ENCODE peak calls at places on chromosomes 6 and 20, in four cellular contexts. R is A549, F is SK-N-SH, C is HepG2. W is an unnamed sample.

GRCh38 chr6:34484899-34485298 is 19.0 kb downstream of the PACSIN1 start:
- DNase-seq in R (no peak), F (no peak), C (no peak), W (peak)

GRCh38 chr20:382291-383115 is 1.9 kb downstream of the TRIB3 start:
- DNase-seq in R (no peak), F (no peak), C (no peak), W (no peak)

GRCh38 chr6:132133734-132134490 is 182.7 kb upstream of the CCN2 start:
- DNase-seq in R (no peak), F (no peak), C (no peak), W (no peak)

GRCh38 chr6:63307581-63308246 is 12.1 kb downstream of the LGSN start:
- DNase-seq in R (peak), F (peak), C (peak), W (peak)

GRCh38 chr20:62313021-62313420 is 10.2 kb downstream of the ADRM1 start:
- DNase-seq in R (no peak), F (no peak), C (no peak), W (no peak)

GRCh38 chr6:159451051-159451450 is 242.0 kb downstream of the SOD2 start:
- DNase-seq in R (no peak), F (no peak), C (no peak), W (no peak)

GRCh38 chr20:43721429-43722152 is 5.2 kb downstream of the GTSF1L start:
- DNase-seq in R (no peak), F (no peak), C (no peak), W (no peak)

GRCh38 chr6:148831064-148831463 is 84.2 kb downstream of the UST start:
- DNase-seq in R (no peak), F (no peak), C (no peak), W (no peak)

GRCh38 chr6:51959744-51960383 is 127.5 kb downstream of the PKHD1 start:
- DNase-seq in R (peak), F (peak), C (peak), W (peak)

GRCh38 chr6:23956988-23957387 is 169.0 kb upstream of the NRSN1 start:
- DNase-seq in R (no peak), F (no peak), C (no peak), W (no peak)

GRCh38 chr6:152503541-152503940 is 133.6 kb downstream of the SYNE1 start:
- DNase-seq in R (no peak), F (no peak), C (no peak), W (no peak)

GRCh38 chr20:59074456-59074855 is 31.9 kb upstream of the PRELID3B start:
- DNase-seq in R (no peak), F (no peak), C (no peak), W (no peak)

GRCh38 chr6:5624256-5624655 is 362.9 kb downstream of the FARS2 start:
- DNase-seq in R (no peak), F (no peak), C (no peak), W (no peak)

GRCh38 chr6:32195652-32195901 is 3.1 kb upstream of the GPSM3 start:
- DNase-seq in R (peak), F (peak), C (peak), W (peak)

GRCh38 chr6:32194388-32194787 is 1.9 kb upstream of the GPSM3 start:
- DNase-seq in R (no peak), F (no peak), C (no peak), W (no peak)

GRCh38 chr6:32195902-32196681 is 3.6 kb upstream of the GPSM3 start:
- DNase-seq in R (peak), F (peak), C (peak), W (peak)

GRCh38 chr6:32196682-32197616 is 4.5 kb upstream of the GPSM3 start:
- DNase-seq in R (peak), F (peak), C (no peak), W (no peak)

GRCh38 chr6:32194825-32195651 is 2.6 kb upstream of the GPSM3 start:
- DNase-seq in R (peak), F (peak), C (no peak), W (no peak)
- TF ChIP-seq PBX3 in R (no peak), F (no peak), C (no peak), W (no peak)

GRCh38 chr20:46810442-46811327 is 84.0 kb upstream of the EYA2 start:
- DNase-seq in R (no peak), F (no peak), C (no peak), W (no peak)
- TF ChIP-seq PBX3 in R (no peak), F (no peak), C (no peak), W (no peak)

DNA sequence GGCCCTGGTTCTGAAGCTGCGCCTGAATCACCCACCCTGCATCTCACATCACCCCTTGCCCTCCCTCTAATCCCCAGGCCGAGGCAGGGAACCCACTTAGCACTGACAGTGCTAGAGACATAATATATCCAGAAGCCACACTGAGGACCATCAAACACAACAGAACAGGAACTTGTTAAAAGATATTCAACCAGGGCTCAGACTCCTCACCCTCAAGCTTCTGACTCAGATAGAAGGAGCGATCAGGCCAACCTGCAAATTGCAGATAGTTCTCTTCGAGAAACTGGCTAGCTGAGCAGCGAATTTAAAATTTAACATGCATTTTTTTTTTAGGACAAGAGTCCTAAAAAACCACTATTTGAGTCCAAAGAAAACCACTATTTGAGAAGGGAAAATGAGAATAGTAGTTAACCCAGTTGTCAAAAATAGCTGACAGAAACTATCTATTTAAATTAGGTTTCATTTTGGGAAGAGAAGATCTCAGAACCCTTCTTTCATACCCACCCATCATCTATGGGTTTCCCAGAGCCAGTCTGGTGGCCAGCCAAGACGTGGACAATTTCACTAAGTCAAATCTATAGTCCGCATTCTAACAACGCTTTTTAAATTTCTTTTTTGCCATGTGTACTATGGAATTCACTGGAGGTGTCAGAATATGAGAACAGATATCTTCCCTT is 95.6 kb downstream of the OPRM1 start:
- DNase-seq in R (no peak), F (no peak), C (no peak), W (no peak)
- TF ChIP-seq PBX3 in R (no peak), F (no peak), C (no peak), W (no peak)

GRCh38 chr6:7269816-7270215 is 43.2 kb downstream of the SSR1 start:
- DNase-seq in R (no peak), F (no peak), C (no peak), W (no peak)

GRCh38 chr6:7267071-7267470 is 45.9 kb downstream of the SSR1 start:
- DNase-seq in R (no peak), F (no peak), C (no peak), W (no peak)

GRCh38 chr6:7268362-7269310 is 44.4 kb downstream of the SSR1 start:
- DNase-seq in R (no peak), F (no peak), C (no peak), W (no peak)

GRCh38 chr6:7264686-7265384 is 48.2 kb downstream of the SSR1 start:
- DNase-seq in R (no peak), F (no peak), C (peak), W (no peak)

DNA sequence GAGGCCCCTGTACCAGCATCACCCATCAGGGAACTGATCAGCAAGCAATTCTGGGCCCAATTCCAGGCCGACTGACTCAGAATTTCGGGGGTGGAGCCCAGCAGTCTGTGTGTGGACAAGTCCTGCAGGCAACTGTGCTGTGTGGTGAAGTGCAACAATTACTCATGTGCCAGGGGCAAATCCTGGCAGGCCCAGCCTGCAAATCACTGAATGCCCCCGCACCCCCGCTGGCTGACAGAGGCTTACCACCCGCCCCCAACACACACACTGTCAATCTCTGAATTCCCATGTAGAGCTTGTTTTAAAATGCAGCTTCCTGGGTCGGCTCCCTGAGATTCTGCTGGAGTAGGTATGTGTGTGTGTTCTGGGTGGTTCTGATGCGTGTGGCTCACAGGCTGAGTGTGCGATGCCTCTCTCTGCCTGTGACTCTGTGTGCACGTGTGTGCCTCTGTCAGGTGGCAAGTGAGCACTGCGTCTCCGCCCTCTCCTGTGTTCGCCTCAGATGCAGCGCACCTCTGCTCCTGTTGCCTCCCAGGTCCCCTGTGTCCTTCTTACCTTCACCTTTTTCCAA is 45.4 kb downstream of the SSR1 start:
- DNase-seq in R (peak), F (peak), C (peak), W (no peak)
- TF ChIP-seq PBX3 in R (no peak), F (peak), C (no peak), W (no peak)

GRCh38 chr20:24963672-24964517 is 14.8 kb downstream of the CST7 start:
- DNase-seq in R (no peak), F (no peak), C (no peak), W (no peak)
- TF ChIP-seq PBX3 in R (no peak), F (no peak), C (no peak), W (no peak)

DNA sequence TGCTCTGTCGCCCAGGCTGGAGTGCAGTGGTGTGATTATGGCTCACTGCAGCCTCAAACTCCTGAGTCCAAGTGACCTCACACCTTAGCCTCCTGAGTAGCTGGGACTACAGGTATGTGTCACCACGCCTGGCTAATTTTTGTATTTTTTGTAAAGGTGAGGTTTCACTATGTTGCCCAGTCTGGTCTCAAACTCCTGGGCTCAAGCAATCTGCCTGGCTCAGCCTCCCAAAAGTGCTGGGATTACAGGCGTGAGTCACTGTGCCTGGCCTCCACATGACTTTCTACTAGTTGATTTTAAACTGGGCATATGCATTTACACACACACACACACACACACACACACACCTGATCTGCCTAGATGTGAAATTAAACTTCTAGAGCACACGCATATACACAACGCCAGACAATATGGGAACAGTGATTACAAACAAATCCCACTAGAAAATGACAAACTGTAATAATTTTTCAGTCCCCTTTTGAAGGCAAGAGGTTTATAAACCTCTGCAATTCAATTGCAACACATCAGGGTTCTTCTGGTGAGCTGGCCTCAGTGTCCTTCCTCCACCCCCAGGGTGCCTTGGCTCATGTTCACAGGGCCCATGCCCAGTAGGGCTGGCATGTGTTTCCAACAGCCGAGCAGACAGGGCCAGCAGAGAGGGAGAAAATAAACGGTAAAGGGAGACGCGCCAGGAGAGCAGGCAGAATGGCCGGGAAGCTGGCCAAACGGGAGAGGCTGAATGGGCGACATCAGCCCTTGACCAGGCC is 31.2 kb downstream of the PARD6B start:
- DNase-seq in R (peak), F (peak), C (peak), W (no peak)
- TF ChIP-seq PBX3 in R (peak), F (peak), C (no peak), W (no peak)

GRCh38 chr20:63546256-63546655 is 1.3 kb downstream of the SRMS start:
- DNase-seq in R (no peak), F (no peak), C (no peak), W (no peak)

GRCh38 chr20:63546686-63547483 is 664 bp downstream of the SRMS start:
- DNase-seq in R (no peak), F (no peak), C (no peak), W (no peak)

GRCh38 chr20:63548542-63548941 is 993 bp upstream of the SRMS start:
- DNase-seq in R (no peak), F (no peak), C (no peak), W (no peak)

GRCh38 chr20:63548992-63549391 is 1.4 kb upstream of the SRMS start:
- DNase-seq in R (no peak), F (no peak), C (no peak), W (no peak)

DNA sequence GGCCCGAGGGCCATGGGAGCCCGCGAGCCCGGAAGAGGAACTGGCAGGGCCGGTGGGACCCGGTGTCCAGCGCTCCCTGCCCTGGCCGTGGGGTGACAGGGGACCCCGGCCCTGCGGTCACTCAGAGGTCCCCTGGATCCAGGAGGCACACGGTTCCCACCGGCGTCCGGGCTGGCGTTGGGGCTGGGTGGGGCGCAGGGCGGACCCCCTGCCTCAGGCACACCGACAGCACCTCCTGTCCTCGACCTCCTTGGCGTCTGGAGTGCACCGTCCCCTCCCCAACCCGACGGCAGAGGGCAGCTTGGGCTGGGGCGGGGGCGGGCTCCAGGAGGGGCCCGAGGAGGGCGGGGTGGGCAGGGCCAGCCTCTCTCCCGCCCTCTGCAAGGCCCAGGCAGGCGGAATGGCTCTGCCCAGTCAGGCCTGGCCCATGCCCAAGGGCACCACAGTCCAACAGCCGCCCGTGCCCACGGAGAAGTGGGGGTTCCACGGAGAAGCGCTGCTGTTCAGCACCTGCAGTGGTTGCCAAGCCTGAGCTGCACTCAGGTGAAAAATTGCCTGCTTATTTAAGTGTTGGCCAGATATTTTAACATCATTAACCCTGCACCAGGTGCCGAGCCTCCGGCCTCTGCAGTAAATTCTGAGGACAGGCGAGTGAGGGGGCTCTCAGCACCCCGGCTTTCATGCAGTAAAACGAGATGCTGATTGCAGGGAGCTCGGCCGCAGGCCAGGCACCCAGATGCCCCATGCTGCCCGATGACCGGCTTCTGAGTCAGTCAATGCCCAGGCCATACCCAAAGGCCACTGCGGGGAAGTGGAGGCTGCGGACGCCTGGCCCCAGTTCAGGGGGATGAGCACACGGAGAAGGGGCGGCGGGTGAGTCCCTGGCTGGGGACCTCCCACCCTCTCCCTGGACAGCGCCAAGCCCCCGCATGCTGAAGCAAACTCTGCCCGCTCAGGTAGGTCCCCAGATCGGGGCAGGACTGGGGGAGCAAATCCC is at the start of gene SRMS:
- DNase-seq in R (no peak), F (peak), C (no peak), W (no peak)
- TF ChIP-seq PBX3 in R (no peak), F (no peak), C (no peak), W (no peak)

DNA sequence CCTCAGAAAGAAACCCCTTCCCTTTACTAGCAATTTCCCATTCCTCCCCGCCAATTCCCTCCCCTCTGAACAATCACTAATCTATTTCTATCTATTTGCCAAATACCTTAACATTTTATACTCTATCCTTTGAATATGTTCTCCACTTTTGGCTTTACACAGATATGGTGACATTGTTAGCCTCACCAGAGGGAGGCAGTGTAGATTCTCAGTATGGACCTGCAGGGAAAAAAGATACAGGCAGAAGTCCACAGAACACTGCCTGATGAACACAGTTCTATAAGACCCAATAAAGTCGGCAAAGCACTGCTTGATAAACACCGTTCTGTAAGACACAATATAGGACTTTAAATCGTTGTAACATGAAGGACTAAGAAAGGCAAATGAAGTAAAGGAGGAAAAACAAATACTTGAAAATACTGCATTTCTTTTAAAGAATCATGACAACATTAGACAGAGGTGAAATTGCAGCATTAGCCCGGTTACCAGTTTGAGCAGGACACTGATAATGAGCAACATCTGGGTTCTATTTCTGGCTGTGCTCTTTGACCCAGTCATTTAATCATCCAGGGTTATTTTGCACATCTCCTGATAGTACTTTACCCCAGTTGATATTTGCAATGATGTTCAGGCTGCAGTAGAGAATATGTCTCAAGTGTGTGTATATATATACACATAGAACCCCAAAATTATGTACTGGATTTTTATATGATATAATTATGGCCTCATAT is 296.8 kb downstream of the UTRN start:
- DNase-seq in R (peak), F (peak), C (peak), W (no peak)
- TF ChIP-seq PBX3 in R (no peak), F (no peak), C (no peak), W (no peak)

W was measured in GM12878.